ENCODE peak calls at places on chromosomes 11 and 22, in nine cellular contexts. J is GM23338, O is HCT116, Z is K562, L is HL-60, T is HepG2, I is GM12878, B is Panc1, E is SK-N-SH. Y is an unnamed sample.

GRCh38 chr22:50180727-50181521 is 4.8 kb upstream of the TRABD start:
- DNase-seq in J (no peak), O (no peak), Z (no peak), L (no peak), T (no peak), I (no peak), B (no peak), E (no peak), Y (no peak)

GRCh38 chr11:114377612-114378267 is 22.6 kb downstream of the C11orf71 start:
- DNase-seq in J (peak), O (no peak), Z (no peak), L (no peak), T (no peak), I (no peak), B (no peak), E (no peak), Y (no peak)

GRCh38 chr11:59029490-59029889 is 56.6 kb upstream of the GLYATL1B start:
- DNase-seq in J (no peak), O (no peak), Z (no peak), L (no peak), T (no peak), I (no peak), B (no peak), E (no peak), Y (no peak)

GRCh38 chr11:29328961-29329441 is 687.8 kb downstream of the KCNA4 start:
- DNase-seq in J (peak), O (peak), Z (peak), L (no peak), T (peak), I (no peak), B (peak), E (peak), Y (peak)

GRCh38 chr22:27146871-27147591 is 489.6 kb downstream of the MIAT start:
- DNase-seq in J (no peak), O (no peak), Z (no peak), L (no peak), T (no peak), I (no peak), B (no peak), E (no peak), Y (no peak)

GRCh38 chr11:109308551-109308950 is 113.4 kb upstream of the C11orf87 start:
- DNase-seq in J (no peak), O (no peak), Z (no peak), L (no peak), T (no peak), I (no peak), B (no peak), E (no peak), Y (no peak)

GRCh38 chr22:28245579-28246224 is 326.6 kb upstream of the PITPNB start:
- DNase-seq in J (no peak), O (no peak), Z (no peak), L (no peak), T (peak), I (no peak), B (no peak), E (no peak), Y (no peak)

GRCh38 chr22:26553056-26553752 is 36.7 kb downstream of the TPST2 start:
- DNase-seq in J (no peak), O (no peak), Z (no peak), L (no peak), T (no peak), I (no peak), B (no peak), E (peak), Y (peak)

GRCh38 chr22:37661160-37661924 is 2.8 kb downstream of the PDXP start:
- DNase-seq in J (peak), O (no peak), Z (peak), L (no peak), T (peak), I (no peak), B (no peak), E (peak), Y (no peak)
- TF ChIP-seq REST in J (no peak), O (no peak), Z (no peak), L (no peak), T (no peak), I (no peak), B (no peak), E (no peak), Y (no peak)

GRCh38 chr11:128928400-128928799 is 14.3 kb downstream of the TP53AIP1 start:
- DNase-seq in J (no peak), O (no peak), Z (no peak), L (no peak), T (no peak), I (peak), B (no peak), E (no peak), Y (no peak)
- TF ChIP-seq REST in J (no peak), O (no peak), Z (no peak), L (no peak), T (no peak), I (no peak), B (no peak), E (no peak), Y (no peak)

DNA sequence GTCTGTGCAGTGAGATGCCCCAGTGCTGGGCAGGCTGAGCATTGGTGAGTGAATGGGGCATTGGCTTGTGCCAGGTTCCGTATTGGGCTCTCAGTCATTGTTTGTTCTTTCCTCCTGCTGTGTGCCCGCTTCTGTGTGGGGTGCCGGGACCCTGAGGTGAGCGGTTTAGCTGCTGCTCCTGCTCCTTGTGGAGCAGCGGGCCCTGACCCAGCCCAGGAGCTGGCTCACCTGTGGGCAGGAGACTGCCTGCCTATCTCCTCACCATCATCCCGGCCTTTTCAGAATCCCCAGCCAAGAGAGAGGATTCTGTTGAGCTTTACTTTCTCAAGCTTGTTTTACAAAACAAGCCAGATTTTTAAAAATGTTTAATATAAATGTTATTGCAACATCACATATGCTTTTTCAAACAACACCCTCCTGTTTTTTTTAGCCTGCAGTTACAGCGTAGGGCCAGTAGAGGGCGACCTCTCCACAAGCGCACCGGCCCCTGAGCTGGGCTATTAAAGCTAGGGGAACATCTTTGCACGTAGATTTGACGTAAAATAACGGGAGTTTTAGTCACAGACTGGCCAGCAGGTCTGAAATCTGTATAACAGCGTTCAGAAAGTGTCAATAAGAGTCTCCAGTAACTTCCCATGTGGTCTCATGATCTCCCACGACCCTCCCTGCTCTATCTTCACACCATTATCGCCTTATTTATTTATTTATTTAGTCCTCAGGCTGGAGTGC is 25.1 kb upstream of the RELT start:
- DNase-seq in J (peak), O (peak), Z (peak), L (peak), T (peak), I (no peak), B (peak), E (peak), Y (peak)
- TF ChIP-seq REST in J (no peak), O (no peak), Z (no peak), L (no peak), T (no peak), I (no peak), B (no peak), E (no peak), Y (no peak)

GRCh38 chr11:119172513-119172912 is 4.0 kb downstream of the NLRX1 start:
- DNase-seq in J (no peak), O (no peak), Z (peak), L (peak), T (no peak), I (no peak), B (no peak), E (no peak), Y (no peak)
- TF ChIP-seq REST in J (no peak), O (no peak), Z (no peak), L (no peak), T (no peak), I (no peak), B (no peak), E (no peak), Y (no peak)

DNA sequence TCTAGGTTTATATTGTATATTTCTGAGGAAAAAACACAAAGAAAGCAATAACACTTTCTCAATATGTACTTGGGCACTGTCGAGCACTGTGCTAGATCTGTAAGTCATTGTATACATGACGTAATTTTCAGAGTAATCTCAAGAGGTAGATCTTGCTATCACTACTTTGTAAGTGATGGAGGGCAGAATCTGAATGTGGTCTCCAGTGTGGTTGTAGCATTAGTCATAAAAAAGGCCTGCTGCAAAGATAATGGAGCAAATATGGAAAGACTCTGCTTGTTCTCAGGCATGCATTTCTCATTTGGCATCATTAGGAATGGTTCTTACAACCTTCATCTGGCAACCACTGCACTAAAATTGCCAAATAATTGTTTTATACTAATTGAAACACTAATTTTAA is 419.8 kb upstream of the CCDC179 start:
- DNase-seq in J (no peak), O (no peak), Z (no peak), L (no peak), T (no peak), I (no peak), B (no peak), E (no peak), Y (no peak)
- TF ChIP-seq REST in J (no peak), O (no peak), Z (no peak), L (no peak), T (no peak), I (no peak), B (no peak), E (no peak), Y (no peak)

DNA sequence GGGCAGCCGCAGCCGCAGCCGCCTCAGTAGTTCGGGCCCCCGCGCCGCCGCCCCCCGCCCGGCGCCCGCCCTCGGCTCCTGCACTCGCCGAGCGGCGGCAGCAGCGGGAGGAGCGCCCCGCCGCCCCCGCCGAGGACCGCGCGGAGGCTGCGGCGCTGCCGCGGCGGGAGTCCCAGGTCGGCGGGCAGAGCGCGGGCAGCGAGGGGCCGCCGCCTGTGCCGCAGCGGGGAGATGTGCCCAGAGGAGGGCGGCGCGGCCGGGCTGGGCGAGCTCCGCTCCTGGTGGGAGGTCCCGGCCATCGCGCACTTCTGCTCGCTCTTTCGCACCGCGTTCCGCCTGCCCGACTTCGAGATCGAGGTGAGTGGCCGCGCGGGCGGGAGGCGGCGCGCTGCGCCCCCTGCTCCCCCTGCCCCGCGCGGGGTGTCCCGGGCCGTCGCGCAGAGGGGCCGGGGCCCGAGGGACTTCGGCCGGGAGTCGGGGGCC is 334 bp downstream of the CECR2 start:
- DNase-seq in J (peak), O (no peak), Z (no peak), L (peak), T (no peak), I (no peak), B (no peak), E (peak), Y (no peak)
- TF ChIP-seq REST in J (no peak), O (no peak), Z (no peak), L (no peak), T (no peak), I (no peak), B (no peak), E (no peak), Y (no peak)

Y was measured in A549.